ENCODE peak calls at places on chromosomes 11 and 22, in four cellular contexts. P is MCF 10A; Q is HCT116; U is CD4-positive, alpha-beta T cell. J is an unnamed sample.

GRCh38 chr11:69007978-69008381 is 5.1 kb downstream of the MRGPRF start:
- DNase-seq in U (no peak), P (no peak), Q (no peak), J (no peak)

GRCh38 chr11:130096823-130097222 is 27.1 kb downstream of the APLP2 start:
- DNase-seq in Q (no peak), P (no peak), U (no peak), J (no peak)

GRCh38 chr11:70717961-70718595 is 319.7 kb downstream of the CTTN start:
- DNase-seq in U (no peak), P (no peak), Q (no peak), J (no peak)

GRCh38 chr11:69918938-69919650 is 99.9 kb upstream of the FGF3 start:
- DNase-seq in P (peak; percentile 70), Q (peak; percentile 43), U (peak; percentile 61), J (no peak)

GRCh38 chr22:37175414-37176144 is 12.5 kb downstream of the C1QTNF6 start:
- DNase-seq in U (no peak), Q (no peak), P (peak; percentile 57), J (no peak)

GRCh38 chr11:16982256-16982671 is 31.9 kb downstream of the PLEKHA7 start:
- DNase-seq in U (no peak), Q (no peak), P (no peak), J (no peak)

GRCh38 chr22:20606784-20607128 is 99.3 kb downstream of the MED15 start:
- DNase-seq in U (no peak), Q (no peak), P (no peak), J (no peak)

GRCh38 chr11:64742940-64743590 is 877 bp downstream of the RASGRP2 start:
- DNase-seq in P (peak; percentile 38), U (peak; percentile 70), Q (no peak), J (no peak)

GRCh38 chr11:116162086-116162485 is 610.7 kb downstream of the BUD13 start:
- DNase-seq in Q (no peak), U (no peak), P (no peak), J (no peak)

GRCh38 chr11:123690490-123690889 is 36.1 kb upstream of the SCN3B start:
- DNase-seq in Q (no peak), P (peak; percentile 61), U (no peak), J (no peak)

GRCh38 chr11:75145196-75145971 is 5.5 kb upstream of the SLCO2B1 start:
- DNase-seq in U (no peak), Q (no peak), P (no peak), J (no peak)

GRCh38 chr22:36726007-36726380 is 22.4 kb upstream of the CACNG2 start:
- DNase-seq in P (no peak), Q (no peak), U (no peak), J (no peak)

GRCh38 chr22:46355369-46355995 is 20.0 kb downstream of the TRMU start:
- DNase-seq in U (peak; percentile 45), Q (no peak), P (peak; percentile 68), J (no peak)

GRCh38 chr11:30568933-30569332 is 17.2 kb downstream of the MPPED2 start:
- DNase-seq in U (no peak), Q (no peak), P (no peak), J (no peak)

GRCh38 chr22:30392661-30393321 is 4.0 kb upstream of the SEC14L2 start:
- DNase-seq in U (no peak), P (no peak), Q (no peak), J (no peak)

GRCh38 chr22:19503367-19503766 is 20.8 kb downstream of the CLDN5 start:
- DNase-seq in U (no peak), P (no peak), Q (no peak), J (no peak)

GRCh38 chr11:76347391-76347790 is 33.5 kb downstream of the THAP12 start:
- DNase-seq in P (no peak), Q (no peak), U (no peak), J (no peak)

GRCh38 chr22:37262346-37262745 is 18.3 kb upstream of the RAC2 start:
- DNase-seq in P (no peak), Q (no peak), U (no peak), J (no peak)

GRCh38 chr11:17257200-17257599 is 19.3 kb upstream of the NUCB2 start:
- DNase-seq in Q (no peak), U (no peak), P (no peak), J (no peak)

GRCh38 chr22:46054091-46054877 is 77.3 kb upstream of the WNT7B start:
- DNase-seq in Q (no peak), P (peak; percentile 77), U (peak; percentile 51), J (no peak)

GRCh38 chr11:122984186-122985011 is 2.8 kb upstream of the BSX start:
- DNase-seq in U (no peak), P (no peak), Q (no peak), J (no peak)

GRCh38 chr11:79919340-79919739 is 478.5 kb upstream of the TENM4 start:
- DNase-seq in U (no peak), Q (no peak), P (no peak), J (no peak)

GRCh38 chr22:49966716-49967332 is 6.3 kb downstream of the PIM3 start:
- DNase-seq in U (no peak), P (no peak), Q (no peak), J (no peak)

GRCh38 chr11:2777396-2777795 is 77.6 kb upstream of the KCNQ1OT1 start:
- DNase-seq in Q (no peak), U (no peak), P (peak; percentile 73), J (no peak)

GRCh38 chr11:64258356-64258755 is 7.0 kb downstream of the PLCB3 start:
- DNase-seq in P (no peak), U (no peak), Q (no peak), J (no peak)

GRCh38 chr11:99739464-99740089 is 718.8 kb downstream of the CNTN5 start:
- DNase-seq in U (no peak), Q (no peak), P (peak; percentile 47), J (no peak)

GRCh38 chr11:132734217-132734616 is 798.1 kb downstream of the OPCML start:
- DNase-seq in Q (no peak), U (no peak), P (no peak), J (no peak)

GRCh38 chr11:35360059-35360530 is 59.3 kb downstream of the SLC1A2 start:
- DNase-seq in U (no peak), Q (no peak), P (no peak), J (no peak)

GRCh38 chr11:63866211-63866610 is 27.3 kb downstream of the MARK2 start:
- DNase-seq in P (peak; percentile 83), U (peak; percentile 73), Q (no peak), J (no peak)

DNA sequence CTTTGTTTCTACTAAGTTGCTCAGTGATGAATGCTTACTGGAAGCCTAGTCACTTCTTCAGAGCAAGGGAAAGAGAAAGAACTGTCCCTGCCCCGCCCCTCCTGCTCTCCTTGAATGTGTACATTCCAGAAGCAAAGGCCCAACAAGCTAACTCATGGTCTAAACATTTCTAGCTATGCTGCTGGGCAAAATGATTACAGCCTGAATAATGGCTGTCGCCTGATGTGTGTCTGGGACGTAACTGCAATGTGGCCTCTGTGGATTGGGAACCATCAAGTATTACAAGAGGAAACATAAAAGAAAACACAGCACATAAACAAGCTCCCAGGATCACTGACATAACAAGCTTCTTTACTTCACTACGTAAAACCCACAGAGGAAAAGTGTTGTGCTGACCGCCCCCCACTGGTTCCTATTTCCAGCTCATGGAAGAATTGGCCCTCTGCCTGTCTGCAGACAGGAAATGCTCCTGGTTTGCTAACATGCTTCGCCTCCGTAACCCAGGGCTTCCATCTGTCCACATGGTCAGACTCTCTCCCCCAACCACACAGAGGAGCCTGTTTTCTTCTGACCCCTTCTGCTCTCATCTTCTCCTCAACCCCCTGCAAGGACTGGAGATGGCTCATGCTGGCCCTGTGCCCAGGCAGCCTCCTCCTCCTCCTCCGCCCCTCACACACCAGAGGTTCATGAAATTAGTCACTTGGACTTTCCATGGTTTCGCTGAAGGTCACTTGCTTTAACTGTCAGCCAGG is 187.2 kb downstream of the MAML2 start:
- DNase-seq in P (peak; percentile 93), Q (peak; percentile 27), U (no peak), J (peak; percentile 60)
- TF ChIP-seq CTCF in P (peak; percentile 28), Q (no peak), U (no peak), J (peak; percentile 31)

DNA sequence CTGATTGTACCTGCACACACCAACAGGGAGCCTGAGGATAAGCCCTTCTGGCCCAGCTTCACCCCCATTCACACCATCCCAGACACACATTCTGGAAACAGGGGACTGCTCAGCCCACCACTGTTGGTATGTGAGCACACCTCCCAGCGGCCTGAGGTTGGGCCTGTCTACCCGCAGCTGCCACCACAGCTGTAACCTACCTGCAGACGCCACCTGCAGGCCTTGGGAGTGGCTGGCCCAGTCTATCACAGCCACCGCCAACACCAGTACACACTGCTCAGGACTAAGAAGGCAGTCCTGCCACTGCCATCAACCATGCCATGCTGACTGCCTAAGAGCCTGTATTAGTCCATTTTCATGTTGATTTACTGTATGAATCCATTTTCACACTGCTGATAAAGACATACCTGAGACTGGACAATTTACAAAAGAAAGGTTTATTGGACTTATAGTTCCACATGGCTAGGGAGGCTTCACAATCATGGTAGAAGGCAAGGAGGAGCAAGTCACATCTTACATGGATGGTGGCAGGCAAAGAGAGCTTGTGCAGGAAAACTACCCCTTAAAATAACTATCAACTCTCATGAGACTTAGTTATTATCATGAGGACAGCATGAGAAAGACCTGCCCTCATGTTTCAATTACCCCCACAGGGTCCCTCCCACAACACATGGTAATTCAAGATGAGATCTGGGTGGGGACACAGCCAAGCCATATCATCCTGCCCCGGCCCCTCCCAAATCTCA is 30.6 kb downstream of the RSF1 start:
- DNase-seq in P (no peak), Q (no peak), U (no peak), J (no peak)
- TF ChIP-seq CTCF in P (no peak), Q (no peak), U (no peak), J (no peak)

DNA sequence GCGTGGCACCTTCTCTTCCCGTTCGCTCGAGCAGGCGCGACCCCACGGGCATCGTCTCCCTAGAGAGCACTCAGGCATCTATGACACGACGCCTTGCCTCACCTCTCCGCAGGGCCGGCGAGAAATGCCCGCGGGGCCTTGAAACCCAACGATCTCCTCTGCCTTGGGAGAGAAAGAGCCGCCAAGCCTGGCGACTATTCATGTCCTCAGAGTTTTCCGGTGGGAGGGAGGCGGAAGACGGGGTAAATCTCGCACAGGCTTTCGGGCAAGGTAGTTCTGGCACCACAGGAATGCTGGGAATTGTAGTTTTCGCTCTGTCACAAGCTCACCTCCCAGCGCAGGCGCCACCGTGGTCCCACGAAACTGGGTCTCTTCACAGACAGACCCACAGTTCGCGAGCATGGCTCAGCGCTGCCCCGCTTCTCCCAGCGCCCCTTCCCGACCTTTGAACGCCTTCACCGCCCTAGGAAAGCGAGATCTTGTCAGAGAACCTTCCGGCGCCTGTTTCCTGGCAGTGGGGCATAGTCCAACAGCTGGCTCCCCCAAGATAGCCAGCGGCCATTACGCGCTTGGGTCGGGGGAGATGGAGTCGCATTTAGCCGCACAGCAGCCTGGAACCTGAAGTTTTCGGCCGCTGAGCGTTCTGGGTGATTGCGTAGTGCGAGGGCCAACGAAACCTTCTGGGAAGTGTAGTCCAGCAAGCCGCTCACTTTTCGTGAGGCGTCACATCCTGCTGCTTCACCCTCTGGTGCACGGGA is at the start of gene CCDC90B:
- DNase-seq in P (peak; percentile 97), U (peak; percentile 92), Q (peak; percentile 97), J (peak; percentile 78)
- TF ChIP-seq CTCF in P (peak; percentile 6), U (no peak), Q (no peak), J (peak; percentile 64)

DNA sequence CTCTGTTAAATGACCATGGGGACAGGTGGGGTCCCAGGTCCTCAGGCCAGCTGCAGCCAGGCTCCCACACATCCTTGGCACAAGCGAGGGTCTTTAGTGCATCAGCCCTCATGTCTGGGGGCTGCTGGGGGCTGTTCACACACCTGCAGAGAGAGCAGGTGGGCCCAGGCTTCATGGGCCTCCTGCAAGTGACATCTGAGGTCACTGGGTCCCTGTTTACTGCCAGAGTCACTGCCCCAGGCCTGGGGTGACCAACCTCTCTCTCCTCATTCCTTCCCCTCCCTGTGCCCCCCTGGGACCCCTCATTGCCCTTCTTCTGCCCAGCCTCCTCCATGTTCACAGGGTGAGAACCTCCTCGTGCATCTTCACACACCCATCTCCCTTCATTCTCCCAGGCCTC is 92.4 kb downstream of the RTL6 start:
- DNase-seq in Q (no peak), P (no peak), U (no peak), J (no peak)
- TF ChIP-seq CTCF in Q (no peak), P (no peak), U (no peak), J (no peak)